ENCODE peak calls at places on chromosomes 2 and 18, in ten cellular contexts. X is WERI-Rb-1, G is GM23338, B is body of pancreas, W is cardiac fibroblast, K is retinal pigment epithelial cell, D is mucosa of descending colon, L is lower lobe of right lung, O is GM10248, J is brain microvascular endothelial cell. Z is an unnamed sample.

GRCh38 chr2:171086352-171087290 is 74.1 kb downstream of the TLK1 start:
- DNase-seq in X (peak), G (peak), B (peak), W (peak), K (peak), D (no peak), L (no peak), O (peak), J (peak), Z (peak)

GRCh38 chr18:22827741-22828140 is 105.4 kb upstream of the RBBP8 start:
- DNase-seq in X (no peak), G (no peak), B (no peak), W (no peak), K (no peak), D (no peak), L (no peak), O (no peak), J (no peak), Z (no peak)

GRCh38 chr2:26333286-26333685 is 12.7 kb upstream of the SELENOI start:
- DNase-seq in X (no peak), G (no peak), B (no peak), W (no peak), K (no peak), D (no peak), L (no peak), O (no peak), J (no peak), Z (no peak)

GRCh38 chr2:61538179-61538919 is at the start of gene XPO1:
- DNase-seq in X (peak), G (peak), B (peak), W (peak), K (peak), D (peak), L (peak), O (peak), J (peak), Z (peak)

GRCh38 chr2:140695163-140695562 is 1435.7 kb downstream of the LRP1B start:
- DNase-seq in X (no peak), G (peak), B (no peak), W (peak), K (peak), D (no peak), L (no peak), O (no peak), J (peak), Z (no peak)

GRCh38 chr2:19711470-19712372 is 190.1 kb downstream of the TTC32 start:
- DNase-seq in X (no peak), G (peak), B (peak), W (peak), K (peak), D (no peak), L (no peak), O (no peak), J (peak), Z (no peak)

GRCh38 chr2:149329470-149330126 is 789 bp upstream of the LYPD6 start:
- DNase-seq in X (peak), G (peak), B (peak), W (peak), K (peak), D (peak), L (peak), O (peak), J (peak), Z (peak)

GRCh38 chr2:227376911-227377396 is 2.2 kb downstream of the TM4SF20 start:
- DNase-seq in X (peak), G (peak), B (peak), W (peak), K (peak), D (no peak), L (no peak), O (no peak), J (no peak), Z (no peak)

GRCh38 chr18:9832871-9833270 is 52.9 kb upstream of the TXNDC2 start:
- DNase-seq in X (no peak), G (no peak), B (no peak), W (no peak), K (no peak), D (no peak), L (no peak), O (no peak), J (no peak), Z (no peak)

GRCh38 chr2:10332402-10333246 is 29.9 kb downstream of the HPCAL1 start:
- DNase-seq in X (no peak), G (no peak), B (no peak), W (no peak), K (no peak), D (no peak), L (peak), O (no peak), J (peak), Z (no peak)

GRCh38 chr2:43495727-43496126 is 100.1 kb downstream of the THADA start:
- DNase-seq in X (no peak), G (no peak), B (no peak), W (peak), K (no peak), D (no peak), L (no peak), O (no peak), J (no peak), Z (no peak)

GRCh38 chr2:54676656-54677055 is 46.8 kb upstream of the EML6 start:
- DNase-seq in X (no peak), G (no peak), B (no peak), W (no peak), K (no peak), D (no peak), L (no peak), O (no peak), J (no peak), Z (no peak)
- TF ChIP-seq CTCF in X (no peak), G (no peak), B (no peak), W (no peak), K (no peak), D (no peak), L (no peak), O (no peak), J (no peak), Z (no peak)

DNA sequence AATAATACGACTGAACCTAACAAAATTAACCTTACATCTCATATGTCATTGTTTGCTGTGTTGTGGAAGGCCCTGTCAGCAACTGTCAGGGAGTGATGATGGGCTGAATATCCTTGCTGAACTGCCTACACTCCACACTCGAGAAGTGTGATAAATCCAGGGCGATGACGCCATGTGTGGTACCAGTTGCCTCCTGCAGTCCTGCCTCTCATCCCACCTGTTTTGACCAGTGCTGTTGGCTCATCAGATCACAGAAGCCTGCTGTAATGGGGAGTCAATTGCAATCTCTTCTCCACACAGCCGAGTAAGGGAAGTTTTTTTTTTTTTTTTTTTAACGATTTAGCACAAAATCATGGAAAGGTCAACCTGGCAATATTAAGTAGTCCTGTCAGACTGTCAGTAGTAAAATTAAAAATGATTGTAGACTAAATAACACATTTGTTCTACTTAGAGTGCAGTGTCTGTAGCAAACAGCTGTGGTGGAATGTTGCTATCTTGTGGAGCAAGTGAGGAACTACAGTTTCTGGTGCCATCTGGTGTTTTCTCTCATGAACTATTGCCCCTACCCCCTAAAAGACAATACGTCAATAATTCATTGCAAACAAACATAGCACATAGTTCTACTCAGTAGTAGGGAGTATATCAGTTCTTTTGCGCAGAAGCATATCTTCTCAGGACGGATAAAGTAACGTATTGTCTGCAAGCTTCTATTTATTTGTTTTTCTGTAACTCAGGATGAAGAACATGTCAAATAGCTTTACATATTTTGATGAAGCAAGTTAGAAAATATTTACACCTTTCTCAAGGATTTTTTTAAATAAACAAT is 347.6 kb downstream of the CTNNA2 start:
- DNase-seq in X (peak), G (peak), B (peak), W (no peak), K (peak), D (no peak), L (no peak), O (peak), J (no peak), Z (no peak)
- TF ChIP-seq CTCF in X (peak), G (peak), B (peak), W (peak), K (peak), D (no peak), L (peak), O (no peak), J (peak), Z (peak)

GRCh38 chr2:7111626-7112025 is 194.4 kb downstream of the RNF144A start:
- DNase-seq in X (peak), G (no peak), B (no peak), W (no peak), K (no peak), D (no peak), L (no peak), O (no peak), J (no peak), Z (no peak)
- TF ChIP-seq CTCF in X (peak), G (peak), B (no peak), W (no peak), K (peak), D (no peak), L (no peak), O (no peak), J (peak), Z (no peak)

GRCh38 chr2:189439342-189439741 is 1.9 kb upstream of the WDR75 start:
- DNase-seq in X (no peak), G (peak), B (no peak), W (no peak), K (no peak), D (no peak), L (no peak), O (no peak), J (no peak), Z (no peak)
- TF ChIP-seq CTCF in X (peak), G (no peak), B (no peak), W (no peak), K (peak), D (no peak), L (no peak), O (no peak), J (peak), Z (peak)

DNA sequence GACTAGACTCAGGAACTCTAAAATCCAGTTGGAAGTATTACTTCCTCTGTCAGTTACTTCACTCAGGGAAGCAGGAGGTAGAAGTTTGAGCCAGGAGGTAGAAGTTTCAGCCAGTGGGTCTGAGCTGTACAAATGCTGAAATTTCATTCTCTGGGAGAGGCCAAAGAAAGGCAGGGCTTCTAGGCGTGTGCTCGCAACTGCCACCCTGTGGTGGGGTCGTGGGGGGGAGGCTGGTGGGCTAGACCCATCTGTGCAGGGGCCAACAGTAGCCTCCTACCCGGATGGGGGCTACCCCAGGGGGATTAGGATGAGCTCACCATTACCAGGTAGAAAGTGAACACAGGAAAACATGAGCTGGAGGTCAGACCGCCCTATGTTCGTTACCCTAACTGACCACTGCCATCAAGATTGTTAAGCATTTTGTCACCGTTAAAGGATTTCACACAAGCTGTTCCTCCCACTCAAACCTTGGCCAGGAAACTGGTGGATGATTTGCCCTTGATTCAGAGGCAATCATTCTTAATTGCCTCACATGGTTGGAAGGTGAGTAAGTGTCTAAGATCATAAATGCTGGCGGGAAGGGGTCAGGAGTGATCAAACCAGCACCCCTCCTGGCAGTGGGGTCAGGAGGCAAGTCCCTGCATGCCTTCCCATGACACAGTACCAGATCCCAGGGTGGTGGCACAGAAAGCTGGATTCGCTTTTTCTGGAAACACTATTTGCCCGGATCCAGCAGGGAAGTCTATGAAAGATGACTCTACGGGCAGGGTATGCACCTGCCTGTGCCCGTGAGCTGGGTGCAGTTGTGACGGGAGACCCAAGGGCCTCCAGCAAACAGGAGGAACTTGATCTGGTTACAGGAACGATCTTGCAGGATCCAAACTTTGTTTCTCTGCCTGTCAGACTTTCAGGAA is 5.2 kb upstream of the FHL2 start:
- DNase-seq in X (peak), G (peak), B (no peak), W (peak), K (peak), D (no peak), L (no peak), O (no peak), J (peak), Z (no peak)
- TF ChIP-seq CTCF in X (peak), G (peak), B (no peak), W (peak), K (peak), D (no peak), L (no peak), O (no peak), J (peak), Z (no peak)

GRCh38 chr2:74715071-74715791 is 61.2 kb downstream of the SEMA4F start:
- DNase-seq in X (peak), G (peak), B (peak), W (peak), K (no peak), D (peak), L (peak), O (peak), J (peak), Z (peak)
- TF ChIP-seq CTCF in X (peak), G (peak), B (peak), W (peak), K (peak), D (peak), L (peak), O (peak), J (peak), Z (peak)

GRCh38 chr2:237742614-237743013 is 56.0 kb upstream of the RBM44 start:
- DNase-seq in X (no peak), G (no peak), B (no peak), W (no peak), K (no peak), D (no peak), L (no peak), O (no peak), J (no peak), Z (no peak)

GRCh38 chr2:237744613-237745249 is 53.8 kb upstream of the RBM44 start:
- DNase-seq in X (peak), G (peak), B (peak), W (peak), K (no peak), D (peak), L (peak), O (peak), J (peak), Z (peak)

GRCh38 chr2:237744270-237744612 is 54.3 kb upstream of the RBM44 start:
- DNase-seq in X (no peak), G (no peak), B (no peak), W (no peak), K (no peak), D (no peak), L (no peak), O (no peak), J (no peak), Z (no peak)

GRCh38 chr2:237743024-237743423 is 55.6 kb upstream of the RBM44 start:
- DNase-seq in X (no peak), G (no peak), B (no peak), W (no peak), K (no peak), D (no peak), L (no peak), O (no peak), J (no peak), Z (no peak)

DNA sequence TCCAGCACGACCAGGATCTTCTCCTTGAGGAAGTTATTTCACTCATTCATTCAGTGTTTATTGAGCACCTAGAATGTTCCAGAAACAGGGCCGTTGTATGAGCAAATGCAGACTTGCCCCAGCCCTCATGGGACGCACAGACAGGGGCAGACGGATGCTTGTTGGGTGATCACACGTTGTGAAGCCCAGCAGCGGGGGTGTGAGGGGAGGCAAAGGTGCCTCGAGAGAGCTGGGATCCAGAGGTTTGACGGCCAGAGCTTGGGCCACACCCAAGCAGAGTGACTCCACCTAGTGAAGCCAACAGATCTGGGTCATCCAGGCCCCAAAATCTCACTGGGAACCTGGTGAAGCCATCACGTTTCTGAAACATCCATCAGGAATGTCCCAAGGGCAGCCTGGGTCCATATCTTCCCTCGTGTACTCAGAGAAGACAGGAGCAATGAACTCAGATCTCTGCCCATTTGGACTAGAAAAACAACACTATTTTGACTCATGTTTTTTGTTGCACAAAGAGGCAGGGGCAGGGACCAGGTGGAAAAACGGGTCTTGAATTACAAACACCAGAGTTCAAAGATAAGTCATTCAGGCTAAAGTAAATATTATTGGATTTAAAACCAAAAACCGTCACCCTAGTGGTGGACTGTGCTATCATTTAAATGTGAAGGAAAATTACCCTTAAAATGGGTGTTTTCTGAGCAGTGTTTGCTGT is 54.9 kb upstream of the RBM44 start:
- DNase-seq in X (no peak), G (peak), B (no peak), W (no peak), K (no peak), D (no peak), L (no peak), O (no peak), J (peak), Z (no peak)
- TF ChIP-seq CTCF in X (no peak), G (no peak), B (no peak), W (no peak), K (peak), D (no peak), L (no peak), O (no peak), J (peak), Z (peak)

GRCh38 chr2:126823951-126824350 is 74.7 kb upstream of the TEX51 start:
- DNase-seq in X (no peak), G (no peak), B (no peak), W (no peak), K (no peak), D (no peak), L (no peak), O (no peak), J (no peak), Z (no peak)
- TF ChIP-seq CTCF in X (no peak), G (no peak), B (no peak), W (no peak), K (no peak), D (no peak), L (no peak), O (no peak), J (no peak), Z (no peak)